ENCODE peak calls at places on chromosomes 4 and X, in five cellular contexts. Z is cardiac fibroblast, Y is type B pancreatic cell, L is endodermal cell, D is AG04450. J is an unnamed sample.

GRCh38 chr4:155787113-155787710 is 28.4 kb downstream of the GUCY1B1 start:
- DNase-seq in Y (no peak), L (peak), D (no peak), Z (peak), J (no peak)

GRCh38 chr4:70473691-70474090 is 1.7 kb downstream of the MUC7 start:
- DNase-seq in D (peak), Z (peak), Y (no peak), L (no peak), J (no peak)

GRCh38 chrX:79592259-79592658 is 225.1 kb upstream of the ITM2A start:
- DNase-seq in L (no peak), Z (no peak), D (no peak), Y (no peak), J (no peak)

GRCh38 chrX:6244666-6245065 is 16.0 kb upstream of the NLGN4X start:
- DNase-seq in L (no peak), Z (no peak), D (no peak), Y (no peak), J (no peak)

GRCh38 chr4:99759988-99760387 is 56.6 kb upstream of the DAPP1 start:
- DNase-seq in Z (no peak), L (no peak), Y (no peak), D (no peak), J (no peak)

GRCh38 chr4:38123555-38123954 is 163.4 kb downstream of the PTTG2 start:
- DNase-seq in L (no peak), D (no peak), Z (no peak), Y (no peak), J (no peak)

GRCh38 chr4:92843784-92844183 is 540.0 kb downstream of the GRID2 start:
- DNase-seq in L (no peak), D (no peak), Z (no peak), Y (no peak), J (no peak)

GRCh38 chrX:70042399-70043371 is 7.1 kb downstream of the AWAT2 start:
- DNase-seq in L (peak), Z (peak), D (no peak), Y (no peak), J (no peak)

GRCh38 chrX:136630881-136631280 is 17.1 kb upstream of the CD40LG start:
- DNase-seq in Z (no peak), Y (no peak), D (no peak), L (no peak), J (no peak)

GRCh38 chr4:8528713-8529112 is 51.5 kb upstream of the GPR78 start:
- DNase-seq in D (no peak), Z (peak), Y (no peak), L (no peak), J (no peak)

GRCh38 chr4:98674404-98675173 is 16.2 kb upstream of the TSPAN5 start:
- DNase-seq in Y (no peak), Z (no peak), D (no peak), L (no peak), J (no peak)

GRCh38 chrX:10769696-10770619 is 149.6 kb upstream of the MID1 start:
- DNase-seq in D (peak), Y (no peak), L (no peak), Z (peak), J (no peak)

GRCh38 chrX:34382416-34382815 is 250.3 kb upstream of the FAM47A start:
- DNase-seq in Y (no peak), L (no peak), Z (peak), D (no peak), J (no peak)

GRCh38 chrX:78801522-78801921 is 54.0 kb downstream of the LPAR4 start:
- DNase-seq in Z (no peak), Y (no peak), D (no peak), L (no peak), J (no peak)

GRCh38 chr4:137693641-137694040 is 161.3 kb upstream of the PCDH18 start:
- DNase-seq in D (no peak), Y (no peak), Z (peak), L (no peak), J (no peak)

GRCh38 chr4:164021947-164022346 is 527.5 kb downstream of the TMA16 start:
- DNase-seq in Z (no peak), Y (no peak), D (no peak), L (no peak), J (no peak)

GRCh38 chr4:173002840-173003561 is 165.6 kb upstream of the GALNT7 start:
- DNase-seq in Z (no peak), Y (no peak), D (no peak), L (no peak), J (no peak)

GRCh38 chrX:111181883-111182400 is 86.0 kb downstream of the PAK3 start:
- DNase-seq in Y (no peak), L (no peak), Z (no peak), D (no peak), J (no peak)

GRCh38 chrX:107559506-107559905 is 68.8 kb upstream of the PRPS1 start:
- DNase-seq in Y (no peak), L (no peak), Z (peak), D (no peak), J (no peak)

GRCh38 chr4:38650133-38650532 is 13.9 kb upstream of the KLF3 start:
- DNase-seq in D (no peak), Z (no peak), Y (no peak), L (peak), J (no peak)

GRCh38 chr4:91924625-91925024 is 379.1 kb upstream of the GRID2 start:
- DNase-seq in D (no peak), L (no peak), Z (no peak), Y (no peak), J (no peak)

GRCh38 chr4:8858188-8858924 is 13.3 kb downstream of the HMX1 start:
- DNase-seq in Z (no peak), Y (no peak), L (peak), D (no peak), J (no peak)

GRCh38 chr4:146545102-146545501 is 23.4 kb upstream of the SLC10A7 start:
- DNase-seq in Z (peak), L (peak), D (no peak), Y (no peak), J (no peak)

GRCh38 chr4:122050836-122051235 is 99.0 kb upstream of the TRPC3 start:
- DNase-seq in L (no peak), D (no peak), Y (no peak), Z (no peak), J (no peak)

GRCh38 chr4:27666943-27667342 is 806.3 kb downstream of the STIM2 start:
- DNase-seq in Z (no peak), Y (no peak), D (no peak), L (peak), J (no peak)

GRCh38 chr4:87188063-87188462 is 32.4 kb downstream of the KLHL8 start:
- DNase-seq in Z (peak), L (no peak), Y (no peak), D (peak), J (no peak)

GRCh38 chr4:123980736-123981285 is 584.2 kb downstream of the SPRY1 start:
- DNase-seq in Y (no peak), D (no peak), Z (peak), L (no peak), J (no peak)

GRCh38 chr4:159016527-159017137 is 86.2 kb upstream of the RAPGEF2 start:
- DNase-seq in L (peak), Z (peak), Y (no peak), D (no peak), J (no peak)

GRCh38 chrX:120334137-120334536 is 22.9 kb upstream of the TMEM255A start:
- DNase-seq in Y (no peak), Z (no peak), D (no peak), L (no peak), J (no peak)

DNA sequence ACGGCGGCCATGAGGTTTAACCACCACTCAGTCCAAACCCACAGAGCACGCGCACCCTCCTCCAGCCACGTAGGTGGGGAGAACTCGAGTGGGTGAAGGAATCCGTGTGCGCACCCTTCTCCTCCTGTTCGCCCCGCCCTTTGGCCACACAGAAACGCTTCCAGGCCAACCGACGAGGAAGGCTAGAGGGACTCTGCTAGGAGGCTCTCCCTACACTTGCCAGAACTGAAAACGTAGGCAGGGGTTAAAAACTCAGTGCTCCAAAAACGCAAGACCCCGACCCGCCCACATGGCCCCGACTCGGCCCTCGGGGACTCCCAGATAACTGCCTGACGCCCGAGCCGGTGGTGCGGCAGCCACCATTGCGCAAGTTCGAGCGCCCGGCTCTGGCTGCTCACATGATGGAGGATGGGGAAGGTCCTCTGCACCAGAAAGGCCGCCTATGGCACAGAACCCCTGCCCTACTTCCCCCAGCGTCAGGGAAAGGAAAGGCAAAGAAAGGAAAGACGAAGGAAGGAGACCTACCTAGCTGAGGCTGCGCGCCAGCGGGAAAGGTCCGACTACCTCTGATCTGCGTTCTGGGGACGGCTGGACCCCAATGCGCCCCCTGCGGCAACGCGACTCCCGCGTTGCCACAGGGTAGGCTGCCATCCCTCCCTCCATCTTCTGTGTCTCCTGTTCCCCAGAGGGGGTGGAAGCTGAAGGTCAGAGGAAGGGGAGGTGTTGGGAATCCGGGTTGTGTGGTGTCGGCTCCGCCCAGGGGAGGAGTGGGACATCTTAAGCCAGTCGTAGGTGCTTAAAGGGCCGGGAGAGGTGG is 201.9 kb upstream of the AGTR2 start:
- DNase-seq in Z (peak), L (peak), Y (no peak), D (no peak), J (no peak)
- TF ChIP-seq CTCF in Z (no peak), L (peak), Y (peak), D (no peak), J (no peak)

DNA sequence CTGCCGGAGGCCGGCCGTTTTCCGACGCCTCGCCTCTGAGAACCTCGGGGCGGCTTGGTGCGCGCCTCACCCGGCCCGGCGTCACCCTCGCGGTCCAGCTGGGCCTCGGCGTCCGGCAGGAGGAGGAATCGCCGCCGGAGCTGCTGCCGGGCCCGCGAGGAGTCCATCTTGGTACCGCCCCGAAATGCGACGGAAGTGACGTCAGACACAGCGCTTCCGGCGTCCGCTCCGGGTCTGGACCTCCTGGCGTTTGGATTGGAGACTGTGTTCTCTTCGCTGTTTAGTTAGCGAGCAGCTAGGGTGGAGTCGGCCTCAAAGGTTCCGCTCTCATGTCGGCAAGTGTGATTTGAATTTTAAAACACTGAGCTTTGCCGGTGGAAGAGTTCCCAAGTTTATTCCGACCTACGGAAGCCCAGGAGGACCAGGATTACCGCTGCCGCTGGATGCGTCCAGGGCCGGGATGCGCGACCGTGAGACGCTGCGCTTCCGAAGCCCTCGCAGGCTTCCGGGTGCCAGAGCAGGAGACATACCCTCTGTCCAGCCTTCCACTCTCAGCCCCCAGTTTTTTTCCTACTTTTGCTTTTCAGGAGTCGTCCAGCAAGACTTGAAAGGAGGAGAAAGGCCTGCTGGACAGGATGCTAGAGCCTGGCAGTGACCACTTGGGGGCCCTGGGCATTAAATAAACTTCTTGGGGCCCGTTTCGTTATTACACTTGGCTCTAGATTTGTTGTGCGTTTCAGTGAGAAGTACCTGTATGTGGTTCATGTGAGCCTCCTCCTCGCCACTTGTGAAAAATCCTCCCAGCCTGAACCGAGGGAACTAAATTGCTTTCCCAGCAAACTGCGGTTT is at the start of gene TMEM128:
- DNase-seq in L (peak), Z (peak), D (peak), Y (peak), J (peak)
- TF ChIP-seq CTCF in L (peak), Z (peak), D (peak), Y (peak), J (no peak)

GRCh38 chrX:11765449-11765848 is 7.4 kb downstream of the MSL3 start:
- DNase-seq in Y (no peak), L (no peak), Z (no peak), D (no peak), J (no peak)

GRCh38 chrX:11764602-11765067 is 6.6 kb downstream of the MSL3 start:
- DNase-seq in Y (no peak), Z (no peak), D (no peak), L (no peak), J (no peak)

GRCh38 chrX:11768039-11768438 is 10.0 kb downstream of the MSL3 start:
- DNase-seq in Z (no peak), L (no peak), D (no peak), Y (no peak), J (no peak)

GRCh38 chrX:11766487-11766886 is 8.4 kb downstream of the MSL3 start:
- DNase-seq in Z (no peak), L (no peak), Y (no peak), D (no peak), J (no peak)

GRCh38 chrX:11770320-11770719 is 12.3 kb downstream of the MSL3 start:
- DNase-seq in Z (peak), L (peak), Y (no peak), D (no peak), J (peak)
- TF ChIP-seq CTCF in Z (peak), L (peak), Y (peak), D (peak), J (peak)

GRCh38 chrX:153398275-153398960 is 2.7 kb downstream of the PNMA6E start:
- DNase-seq in D (no peak), Y (no peak), L (no peak), Z (no peak), J (no peak)
- TF ChIP-seq CTCF in D (no peak), Y (no peak), L (no peak), Z (no peak), J (no peak)

GRCh38 chr4:118957683-118958082 is 69.0 kb downstream of the SYNPO2 start:
- DNase-seq in Z (no peak), D (no peak), Y (no peak), L (no peak), J (no peak)

GRCh38 chr4:118953276-118953675 is 64.6 kb downstream of the SYNPO2 start:
- DNase-seq in D (no peak), L (no peak), Z (no peak), Y (no peak), J (no peak)

GRCh38 chr4:118955515-118955914 is 66.9 kb downstream of the SYNPO2 start:
- DNase-seq in Z (no peak), Y (no peak), L (no peak), D (no peak), J (no peak)

GRCh38 chr4:118950929-118951570 is 62.4 kb downstream of the SYNPO2 start:
- DNase-seq in Y (no peak), D (no peak), L (no peak), Z (no peak), J (no peak)

GRCh38 chr4:118954246-118954645 is 65.6 kb downstream of the SYNPO2 start:
- DNase-seq in Z (peak), D (no peak), Y (no peak), L (no peak), J (no peak)
- TF ChIP-seq CTCF in Z (peak), D (peak), Y (peak), L (no peak), J (no peak)

GRCh38 chrX:117744958-117745357 is 371.7 kb downstream of the KLHL13 start:
- DNase-seq in D (no peak), L (no peak), Z (no peak), Y (no peak), J (no peak)

DNA sequence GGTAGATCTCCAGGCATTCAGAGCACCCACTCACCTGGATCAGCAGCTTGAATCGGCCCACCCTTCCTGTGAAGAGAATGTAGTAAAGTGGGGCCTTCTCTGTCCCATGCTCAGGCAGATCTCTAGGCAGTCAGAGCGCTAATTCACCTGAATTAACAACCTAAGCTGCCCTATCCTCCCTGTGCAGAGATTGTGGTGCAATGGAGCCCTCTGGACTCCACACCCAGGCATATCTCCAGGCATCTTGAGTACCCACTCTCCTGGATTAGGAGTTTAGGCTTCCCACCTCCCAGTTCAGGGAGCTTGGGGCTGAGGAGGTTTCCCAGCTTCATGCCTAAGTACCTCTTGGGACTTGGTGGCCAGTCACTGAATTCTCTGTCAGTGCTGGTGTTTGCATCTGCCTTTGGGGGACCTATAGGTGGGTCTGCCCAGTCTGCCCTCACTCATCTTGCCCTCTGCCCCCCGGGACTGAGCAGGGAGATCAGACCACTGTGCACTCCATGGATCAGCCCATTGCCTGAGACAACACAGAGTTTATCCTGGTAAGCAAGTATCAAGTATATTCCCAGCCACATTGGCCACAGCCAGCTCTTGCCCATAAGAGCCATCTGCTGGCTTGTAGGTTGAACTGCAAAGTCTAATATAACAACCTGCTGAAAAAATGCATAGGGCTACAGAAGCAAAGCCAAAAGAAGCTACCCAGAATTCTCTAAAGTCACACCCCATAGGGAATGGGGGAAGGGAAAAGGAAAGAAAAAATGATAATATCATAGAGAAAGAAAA is 372.9 kb downstream of the KLHL13 start:
- DNase-seq in L (peak), Y (no peak), Z (no peak), D (no peak), J (no peak)
- TF ChIP-seq CTCF in L (peak), Y (peak), Z (no peak), D (no peak), J (no peak)

GRCh38 chr4:183412836-183413561 is 31.4 kb upstream of the CDKN2AIP start:
- DNase-seq in L (no peak), D (no peak), Z (no peak), Y (no peak), J (no peak)
- TF ChIP-seq CTCF in L (no peak), D (no peak), Z (no peak), Y (no peak), J (no peak)

DNA sequence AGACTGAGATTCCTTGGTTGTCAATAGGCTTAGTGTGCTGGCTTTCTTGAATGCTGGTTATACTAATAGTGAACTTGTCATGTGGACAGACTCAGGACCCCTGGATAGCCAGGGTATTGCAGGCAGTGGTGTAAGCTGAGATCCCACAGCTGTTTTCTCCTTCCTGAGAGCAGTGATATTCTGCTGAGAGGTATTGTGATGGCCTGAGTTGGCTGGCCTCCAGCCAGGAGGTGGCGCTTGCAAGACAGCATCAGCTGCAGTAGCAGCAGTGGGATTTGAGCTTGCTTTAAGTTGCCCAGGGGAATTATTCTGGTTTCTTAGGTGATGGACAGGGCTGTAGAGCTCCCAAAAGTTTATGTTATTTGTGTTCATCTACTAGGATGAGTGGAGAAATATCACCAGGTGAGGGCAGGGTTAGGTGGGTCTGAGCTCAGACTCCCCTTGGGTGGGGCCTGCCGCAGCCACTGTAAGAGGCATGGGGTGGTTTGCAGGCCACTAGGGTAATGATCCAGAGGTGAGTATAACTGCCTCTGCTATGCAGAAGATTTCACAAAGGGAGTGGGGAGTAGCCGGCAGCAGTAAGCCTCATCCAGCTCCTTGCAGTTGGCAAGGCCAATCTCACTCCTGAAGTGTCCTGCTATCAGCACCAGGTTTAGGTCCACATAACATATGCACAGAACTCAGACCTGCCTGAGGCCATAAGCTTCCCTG is 66.2 kb downstream of the IL15 start:
- DNase-seq in Y (no peak), Z (peak), D (no peak), L (peak), J (no peak)
- TF ChIP-seq CTCF in Y (peak), Z (no peak), D (no peak), L (peak), J (no peak)

GRCh38 chr4:15848191-15848842 is 70.2 kb downstream of the CD38 start:
- DNase-seq in L (no peak), D (no peak), Y (no peak), Z (no peak), J (no peak)
- TF ChIP-seq CTCF in L (no peak), D (no peak), Y (no peak), Z (no peak), J (no peak)

GRCh38 chrX:115912372-115912897 is 258.1 kb upstream of the AGTR2 start:
- DNase-seq in Z (no peak), L (no peak), Y (no peak), D (no peak), J (no peak)
- TF ChIP-seq CTCF in Z (peak), L (peak), Y (no peak), D (no peak), J (no peak)

J was measured in CD14-positive monocyte.